ENCODE peak calls at places on chromosome 21, in eight cellular contexts. C is WTC11; X is stimulated activated CD4-positive, alpha-beta T cell treated with anti-CD3 and anti-CD28 coated beads, Interleukin-1b, Interleukin-23, amount 100 ng/mL, for 24 hours; G is osteoblast; E is NCI-H1105 treated with DMSO at 0.1 percent for 48 hours; J is activated naive CD8-positive, alpha-beta T cell treated with anti-CD3 and anti-CD28 coated beads, Interleukin-2, amount 10 ng/mL, durations not matched to agents 7 days and 5 days; V is naive thymus-derived CD8-positive, alpha-beta T cell; Q is body of pancreas. U is an unnamed sample.

GRCh38 chr21:42469272-42469671 is 26.8 kb downstream of the RSPH1 start:
- DNase-seq in C (no peak), X (no peak), G (no peak), E (no peak), J (no peak), V (no peak), Q (no peak), U (no peak)

GRCh38 chr21:15768045-15768601 is 38.3 kb downstream of the USP25 start:
- DNase-seq in C (no peak), X (no peak), G (no peak), E (no peak), J (no peak), V (no peak), Q (no peak), U (no peak)

GRCh38 chr21:42521384-42521783 is 7.7 kb downstream of the SLC37A1 start:
- DNase-seq in C (no peak), X (no peak), G (no peak), E (no peak), J (no peak), V (no peak), Q (no peak), U (no peak)

GRCh38 chr21:33286600-33287456 is 20.7 kb downstream of the IL10RB start:
- DNase-seq in C (no peak), X (no peak), G (no peak), E (peak; percentile 26), J (no peak), V (no peak), Q (peak; percentile 67), U (no peak)

GRCh38 chr21:45699251-45699942 is 55.9 kb downstream of the PCBP3 start:
- DNase-seq in C (no peak), X (no peak), G (no peak), E (no peak), J (no peak), V (peak; percentile 30), Q (no peak), U (no peak)

GRCh38 chr21:41402231-41402630 is 23.8 kb upstream of the MX1 start:
- DNase-seq in C (no peak), X (no peak), G (no peak), E (no peak), J (no peak), V (no peak), Q (no peak), U (no peak)

GRCh38 chr21:44397431-44398031 is 44.1 kb downstream of the TRPM2 start:
- DNase-seq in C (no peak), X (no peak), G (no peak), E (no peak), J (no peak), V (no peak), Q (no peak), U (no peak)

GRCh38 chr21:43805275-43805800 is 16.0 kb downstream of the RRP1 start:
- DNase-seq in C (no peak), X (no peak), G (no peak), E (no peak), J (no peak), V (no peak), Q (no peak), U (no peak)

GRCh38 chr21:43864806-43865470 is at the start of gene AGPAT3:
- DNase-seq in C (no peak), X (no peak), G (peak; percentile 88), E (no peak), J (peak; percentile 75), V (peak; percentile 46), Q (peak; percentile 32), U (peak; percentile 30)

GRCh38 chr21:28538987-28539622 is 453.6 kb downstream of the LTN1 start:
- DNase-seq in C (no peak), X (no peak), G (peak; percentile 31), E (no peak), J (no peak), V (no peak), Q (no peak), U (no peak)

GRCh38 chr21:26811031-26811430 is 34.2 kb downstream of the ADAMTS1 start:
- DNase-seq in C (no peak), X (no peak), G (no peak), E (no peak), J (no peak), V (no peak), Q (no peak), U (no peak)

GRCh38 chr21:37460196-37460595 is 93.6 kb downstream of the DYRK1A start:
- DNase-seq in C (peak; percentile 43), X (no peak), G (no peak), E (no peak), J (no peak), V (no peak), Q (no peak), U (no peak)

GRCh38 chr21:44534688-44535087 is 5.3 kb downstream of the KRTAP10-1 start:
- DNase-seq in C (no peak), X (no peak), G (no peak), E (no peak), J (no peak), V (no peak), Q (no peak), U (no peak)

GRCh38 chr21:42002421-42002958 is 7.7 kb downstream of the ZBTB21 start:
- DNase-seq in C (no peak), X (peak; percentile 40), G (peak; percentile 73), E (no peak), J (no peak), V (no peak), Q (no peak), U (no peak)

GRCh38 chr21:41726970-41727783 is 39.7 kb downstream of the RIPK4 start:
- DNase-seq in C (no peak), X (no peak), G (peak; percentile 97), E (no peak), J (no peak), V (no peak), Q (peak; percentile 48), U (no peak)

GRCh38 chr21:34266322-34266721 is 97.5 kb upstream of the KCNE2 start:
- DNase-seq in C (no peak), X (no peak), G (no peak), E (no peak), J (no peak), V (no peak), Q (no peak), U (no peak)

GRCh38 chr21:38669186-38669585 is 136.5 kb upstream of the ETS2 start:
- DNase-seq in C (no peak), X (no peak), G (no peak), E (peak; percentile 31), J (no peak), V (no peak), Q (no peak), U (no peak)

GRCh38 chr21:30733026-30733425 is 14.0 kb downstream of the KRTAP21-2 start:
- DNase-seq in C (no peak), X (no peak), G (no peak), E (no peak), J (no peak), V (no peak), Q (no peak), U (no peak)

U was measured in naive thymus-derived CD4-positive, alpha-beta T cell.